ENCODE peak calls at places on chromosomes 1 and 21, in seven cellular contexts. Q, Y, B, C, F, U and R are unnamed samples.

GRCh38 chr1:211606327-211606913 is 27.5 kb upstream of the SLC30A1 start:
- DNase-seq in C (no peak), B (peak; percentile 90), Q (peak; percentile 53), F (no peak), U (no peak), Y (no peak), R (no peak)

GRCh38 chr1:63893976-63894375 is 120.2 kb downstream of the ROR1 start:
- DNase-seq in B (no peak), Q (no peak), U (no peak), F (no peak), Y (no peak), C (no peak), R (no peak)

GRCh38 chr1:154219511-154219910 is 1.2 kb upstream of the UBAP2L start:
- DNase-seq in U (peak; percentile 47), B (peak; percentile 52), Y (no peak), F (peak; percentile 67), C (no peak), Q (peak; percentile 54), R (no peak)

GRCh38 chr1:22104865-22105437 is 37.9 kb downstream of the WNT4 start:
- DNase-seq in Y (no peak), B (no peak), F (no peak), C (no peak), Q (no peak), U (no peak), R (no peak)

GRCh38 chr1:37449936-37450335 is 24.4 kb upstream of the ZC3H12A start:
- DNase-seq in U (no peak), Y (peak; percentile 46), C (no peak), F (no peak), Q (no peak), B (no peak), R (no peak)

GRCh38 chr1:63795455-63795854 is 21.6 kb downstream of the ROR1 start:
- DNase-seq in Y (no peak), U (no peak), Q (no peak), F (no peak), B (no peak), C (no peak), R (no peak)

GRCh38 chr1:223045164-223045957 is 97.7 kb downstream of the TLR5 start:
- DNase-seq in B (no peak), Q (peak; percentile 40), Y (no peak), C (no peak), F (no peak), U (no peak), R (no peak)

GRCh38 chr1:22117238-22117637 is 25.7 kb downstream of the WNT4 start:
- DNase-seq in U (no peak), B (no peak), C (no peak), Y (peak; percentile 18), F (no peak), Q (no peak), R (no peak)

GRCh38 chr21:43961382-43961909 is 50.7 kb upstream of the TRAPPC10 start:
- DNase-seq in C (no peak), B (no peak), Y (no peak), Q (no peak), F (no peak), U (no peak), R (no peak)

GRCh38 chr1:92476071-92476607 is 10.6 kb downstream of the GFI1 start:
- DNase-seq in C (no peak), Y (peak; percentile 38), U (no peak), B (no peak), Q (no peak), F (no peak), R (no peak)

GRCh38 chr1:226714148-226714547 is 24.9 kb downstream of the ITPKB start:
- DNase-seq in U (peak; percentile 55), F (no peak), Q (no peak), C (no peak), B (no peak), Y (no peak), R (no peak)

GRCh38 chr21:29146726-29147125 is 16.3 kb downstream of the MAP3K7CL start:
- DNase-seq in Q (no peak), Y (no peak), U (no peak), B (no peak), C (peak; percentile 10), F (no peak), R (no peak)

GRCh38 chr21:29145837-29146453 is 15.5 kb downstream of the MAP3K7CL start:
- DNase-seq in U (no peak), C (peak; percentile 34), B (no peak), F (peak; percentile 22), Q (no peak), Y (no peak), R (no peak)

GRCh38 chr21:29149771-29150425 is 19.5 kb downstream of the MAP3K7CL start:
- DNase-seq in Y (no peak), Q (no peak), U (peak; percentile 89), F (peak; percentile 55), C (peak; percentile 23), B (no peak), R (no peak)

GRCh38 chr21:29145354-29145782 is 14.9 kb downstream of the MAP3K7CL start:
- DNase-seq in Q (peak; percentile 6), C (peak; percentile 96), U (peak; percentile 95), F (peak; percentile 96), B (peak; percentile 13), Y (no peak), R (no peak)

DNA sequence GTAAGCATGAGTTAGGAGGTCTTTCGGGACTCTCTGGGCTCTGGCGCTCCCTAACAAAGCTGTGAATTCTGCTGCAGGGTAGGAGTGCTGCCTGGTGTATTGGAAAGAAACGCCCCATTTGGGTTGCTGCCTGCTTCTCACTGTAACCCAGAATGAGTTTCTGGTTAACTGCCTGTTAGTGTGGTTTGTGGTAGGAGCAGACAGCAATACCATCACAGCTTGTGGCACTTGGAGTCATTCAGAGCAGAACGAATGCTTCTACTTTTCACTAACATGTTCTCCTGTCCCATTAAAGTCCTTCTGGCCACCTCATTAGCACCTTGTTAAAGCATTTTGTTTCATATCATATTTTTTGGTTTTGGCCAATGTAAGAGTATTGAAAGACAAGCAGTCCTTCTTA is 18.1 kb downstream of the MAP3K7CL start:
- DNase-seq in B (no peak), Q (no peak), Y (no peak), C (no peak), U (peak; percentile 64), F (peak; percentile 87), R (no peak)
- H3K9ac ChIP-seq in B (no peak overlapping the region), Q (no peak overlapping the region), Y (no peak overlapping the region), C (no peak overlapping the region), U (no peak overlapping the region), F (no peak overlapping the region), R (no peak overlapping the region)

DNA sequence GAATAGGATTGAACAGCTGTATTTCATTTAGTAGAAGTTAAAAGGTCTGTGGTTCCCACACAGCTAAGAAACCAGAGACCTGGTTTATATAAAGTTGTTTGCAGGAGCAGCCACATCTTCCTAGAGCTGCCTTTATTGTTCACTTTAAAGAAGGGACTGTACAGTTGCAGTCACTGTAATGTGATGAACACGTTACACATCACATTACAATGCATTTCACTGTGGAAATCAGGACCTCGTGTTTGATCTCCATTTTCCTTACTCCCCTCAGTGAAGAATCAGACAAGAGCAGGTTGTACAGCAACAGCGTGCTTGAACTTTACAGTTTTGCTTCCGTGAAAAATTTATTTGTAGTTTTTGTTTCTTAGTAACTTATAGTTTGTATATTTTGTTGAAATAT is 1.3 kb downstream of the GBP6 start:
- DNase-seq in B (no peak), U (no peak), Y (no peak), Q (no peak), C (no peak), F (no peak), R (no peak)
- H3K4me2 ChIP-seq in B (no peak overlapping the region), U (no peak overlapping the region), Y (no peak overlapping the region), Q (no peak overlapping the region), C (no peak overlapping the region), F (no peak overlapping the region), R (no peak overlapping the region)

GRCh38 chr21:42081931-42082381 is 10.8 kb downstream of the UMODL1 start:
- DNase-seq in B (no peak), Y (no peak), F (no peak), U (no peak), Q (no peak), C (no peak), R (no peak)
- H3K4me1 ChIP-seq in B (peaks cover 3% of the 10 kb centered on the region), Y (no peaks in the 10 kb centered on the region), F (peaks cover 14% of the 10 kb centered on the region), U (no peaks in the 10 kb centered on the region), Q (no peaks in the 10 kb centered on the region), C (no peaks in the 10 kb centered on the region), R (peaks cover 13% of the 10 kb centered on the region)

GRCh38 chr1:39946216-39946615 is 8.7 kb upstream of the MFSD2A start:
- DNase-seq in Q (no peak), Y (no peak), F (no peak), U (no peak), C (no peak), B (no peak), R (no peak)
- H3K9ac ChIP-seq in Q (no peak overlapping the region), Y (no peak overlapping the region), F (no peak overlapping the region), U (no peak overlapping the region), C (no peak overlapping the region), B (no peak overlapping the region), R (no peak overlapping the region)

DNA sequence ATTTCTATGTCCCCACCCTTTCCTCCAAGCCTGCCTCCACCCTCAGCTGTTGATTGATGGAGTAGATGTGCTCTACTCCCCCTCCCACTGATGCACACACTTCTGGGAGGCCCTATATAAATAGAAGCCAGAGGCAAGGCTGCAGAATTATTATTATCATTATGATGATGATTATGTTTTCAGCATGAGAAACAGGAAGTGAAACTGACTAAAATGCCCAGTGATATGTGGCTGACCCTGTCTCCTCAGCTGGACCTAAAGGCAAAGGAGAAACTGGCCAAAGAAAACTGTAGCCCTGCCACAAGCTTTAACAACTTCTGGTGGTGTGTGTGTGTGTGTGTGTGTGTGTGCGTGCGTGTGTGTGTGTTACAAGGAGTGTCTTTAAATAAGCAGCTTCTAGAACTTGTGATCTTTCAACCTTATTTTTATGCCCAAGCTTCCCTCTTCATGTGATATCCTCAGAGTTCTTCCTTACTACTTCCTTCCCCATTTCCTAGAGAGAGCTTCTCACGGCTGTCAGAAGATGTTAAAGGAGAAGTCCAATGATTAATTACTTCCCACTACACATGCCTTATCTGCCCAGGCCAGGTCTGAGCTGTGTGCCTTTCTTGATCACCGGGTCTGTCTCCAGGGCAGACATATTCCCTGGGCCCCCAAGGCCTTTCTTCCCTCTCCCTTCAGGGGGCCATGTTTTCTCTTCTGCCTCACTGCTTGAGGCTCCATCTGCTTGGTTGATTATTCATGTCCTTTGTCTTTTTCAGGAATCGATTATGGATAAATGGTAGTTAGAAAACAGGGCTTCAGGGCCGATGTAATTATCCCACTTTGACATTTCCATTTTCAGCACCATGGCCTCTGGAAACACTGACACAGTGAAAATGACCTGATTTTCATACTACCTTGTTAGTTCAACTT is 11.6 kb upstream of the MAPKAPK2 start:
- DNase-seq in C (peak; percentile 43), Y (no peak), Q (no peak), F (no peak), B (peak; percentile 97), U (peak; percentile 66), R (no peak)
- H3K4me2 ChIP-seq in C (no peak overlapping the region), Y (no peak overlapping the region), Q (no peak overlapping the region), F (no peak overlapping the region), B (peak overlapping the region; percentile 79), U (no peak overlapping the region), R (peak overlapping the region; percentile 45)